ENCODE peak calls at places on chromosomes 6 and 20, in eight cellular contexts. One of them, this sample, is unnamed.

GRCh38 chr6:83231146-83231545 is 38.0 kb downstream of the RWDD2A start:
- DNase-seq in H1: no peak
- DNase-seq in AG09319: peak; percentile 78
- DNase-seq in non-pigmented ciliary epithelial cell: peak; percentile 60
- DNase-seq in fibroblast of villous mesenchyme: peak; percentile 16
- DNase-seq in ureter: no peak
- DNase-seq in fibroblast of lung: peak; percentile 96
- DNase-seq in GM04503: peak; percentile 44
- DNase-seq in this sample: peak; percentile 74

GRCh38 chr20:8094415-8094818 is 37.6 kb upstream of the PLCB1 start:
- DNase-seq in fibroblast of lung: peak; percentile 5
- DNase-seq in ureter: peak; percentile 87
- DNase-seq in AG09319: no peak
- DNase-seq in fibroblast of villous mesenchyme: peak; percentile 67
- DNase-seq in GM04503: peak; percentile 11
- DNase-seq in non-pigmented ciliary epithelial cell: no peak
- DNase-seq in H1: no peak
- DNase-seq in this sample: no peak

GRCh38 chr6:128158496-128158895 is 257.6 kb upstream of the THEMIS start:
- DNase-seq in non-pigmented ciliary epithelial cell: peak; percentile 18
- DNase-seq in H1: no peak
- DNase-seq in fibroblast of villous mesenchyme: peak; percentile 64
- DNase-seq in fibroblast of lung: peak; percentile 61
- DNase-seq in AG09319: no peak
- DNase-seq in GM04503: no peak
- DNase-seq in ureter: no peak
- DNase-seq in this sample: no peak

GRCh38 chr20:34880095-34880680 is 3.8 kb downstream of the ACSS2 start:
- DNase-seq in non-pigmented ciliary epithelial cell: no peak
- DNase-seq in GM04503: no peak
- DNase-seq in H1: no peak
- DNase-seq in AG09319: no peak
- DNase-seq in ureter: no peak
- DNase-seq in fibroblast of lung: no peak
- DNase-seq in fibroblast of villous mesenchyme: no peak
- DNase-seq in this sample: no peak

GRCh38 chr6:108277831-108278230 is 17.0 kb upstream of the SNX3 start:
- DNase-seq in fibroblast of villous mesenchyme: no peak
- DNase-seq in AG09319: no peak
- DNase-seq in fibroblast of lung: no peak
- DNase-seq in ureter: no peak
- DNase-seq in GM04503: no peak
- DNase-seq in non-pigmented ciliary epithelial cell: no peak
- DNase-seq in H1: no peak
- DNase-seq in this sample: no peak

GRCh38 chr6:109372070-109372585 is 10.1 kb downstream of the CD164 start:
- DNase-seq in H1: no peak
- DNase-seq in fibroblast of lung: peak; percentile 33
- DNase-seq in non-pigmented ciliary epithelial cell: no peak
- DNase-seq in GM04503: no peak
- DNase-seq in fibroblast of villous mesenchyme: peak; percentile 42
- DNase-seq in ureter: no peak
- DNase-seq in AG09319: no peak
- DNase-seq in this sample: no peak

GRCh38 chr20:62815066-62815991 is 1.5 kb upstream of the COL9A3 start:
- DNase-seq in H1: peak; percentile 54
- DNase-seq in fibroblast of villous mesenchyme: peak; percentile 39
- DNase-seq in AG09319: no peak
- DNase-seq in non-pigmented ciliary epithelial cell: no peak
- DNase-seq in GM04503: no peak
- DNase-seq in fibroblast of lung: peak; percentile 58
- DNase-seq in ureter: no peak
- DNase-seq in this sample: no peak

GRCh38 chr6:129493396-129493902 is 216.5 kb downstream of the ARHGAP18 start:
- DNase-seq in non-pigmented ciliary epithelial cell: no peak
- DNase-seq in fibroblast of lung: peak; percentile 72
- DNase-seq in AG09319: no peak
- DNase-seq in H1: no peak
- DNase-seq in GM04503: no peak
- DNase-seq in fibroblast of villous mesenchyme: no peak
- DNase-seq in ureter: no peak
- DNase-seq in this sample: no peak

GRCh38 chr6:108565091-108565766 is 4.5 kb downstream of the FOXO3 start:
- DNase-seq in H1: no peak
- DNase-seq in AG09319: no peak
- DNase-seq in fibroblast of villous mesenchyme: peak; percentile 34
- DNase-seq in ureter: no peak
- DNase-seq in GM04503: no peak
- DNase-seq in non-pigmented ciliary epithelial cell: no peak
- DNase-seq in fibroblast of lung: no peak
- DNase-seq in this sample: no peak

GRCh38 chr6:77456531-77457248 is 6.6 kb downstream of the HTR1B start:
- DNase-seq in fibroblast of lung: peak; percentile 99
- DNase-seq in ureter: no peak
- DNase-seq in GM04503: peak; percentile 91
- DNase-seq in AG09319: peak; percentile 87
- DNase-seq in fibroblast of villous mesenchyme: peak; percentile 100
- DNase-seq in H1: no peak
- DNase-seq in non-pigmented ciliary epithelial cell: peak; percentile 100
- DNase-seq in this sample: peak; percentile 97

GRCh38 chr6:151425561-151425960 is 26.4 kb downstream of the RMND1 start:
- DNase-seq in H1: no peak
- DNase-seq in ureter: no peak
- DNase-seq in AG09319: no peak
- DNase-seq in GM04503: no peak
- DNase-seq in non-pigmented ciliary epithelial cell: no peak
- DNase-seq in fibroblast of lung: no peak
- DNase-seq in fibroblast of villous mesenchyme: peak; percentile 23
- DNase-seq in this sample: no peak

GRCh38 chr20:16500197-16500596 is 73.1 kb downstream of the KIF16B start:
- DNase-seq in H1: no peak
- DNase-seq in fibroblast of lung: no peak
- DNase-seq in AG09319: no peak
- DNase-seq in fibroblast of villous mesenchyme: no peak
- DNase-seq in GM04503: no peak
- DNase-seq in non-pigmented ciliary epithelial cell: no peak
- DNase-seq in ureter: no peak
- DNase-seq in this sample: no peak

GRCh38 chr6:112307707-112308106 is 39.4 kb upstream of the RFPL4B start:
- DNase-seq in GM04503: no peak
- DNase-seq in H1: no peak
- DNase-seq in fibroblast of villous mesenchyme: no peak
- DNase-seq in ureter: no peak
- DNase-seq in fibroblast of lung: no peak
- DNase-seq in non-pigmented ciliary epithelial cell: no peak
- DNase-seq in AG09319: no peak
- DNase-seq in this sample: no peak

GRCh38 chr20:47274449-47275108 is 81.9 kb downstream of the ZMYND8 start:
- DNase-seq in H1: no peak
- DNase-seq in non-pigmented ciliary epithelial cell: peak; percentile 88
- DNase-seq in ureter: no peak
- DNase-seq in fibroblast of villous mesenchyme: peak; percentile 94
- DNase-seq in GM04503: peak; percentile 94
- DNase-seq in fibroblast of lung: peak; percentile 97
- DNase-seq in AG09319: peak; percentile 82
- DNase-seq in this sample: peak; percentile 80

GRCh38 chr6:110813338-110813737 is 1.9 kb downstream of the CDK19 start:
- DNase-seq in non-pigmented ciliary epithelial cell: no peak
- DNase-seq in AG09319: no peak
- DNase-seq in fibroblast of villous mesenchyme: no peak
- DNase-seq in fibroblast of lung: no peak
- DNase-seq in ureter: no peak
- DNase-seq in H1: no peak
- DNase-seq in GM04503: no peak
- DNase-seq in this sample: no peak

GRCh38 chr6:116763871-116764270 is 1.6 kb downstream of the FAM162B start:
- DNase-seq in AG09319: no peak
- DNase-seq in fibroblast of villous mesenchyme: no peak
- DNase-seq in H1: no peak
- DNase-seq in GM04503: no peak
- DNase-seq in fibroblast of lung: no peak
- DNase-seq in ureter: no peak
- DNase-seq in non-pigmented ciliary epithelial cell: no peak
- DNase-seq in this sample: no peak

GRCh38 chr6:10048370-10049297 is 366.2 kb downstream of the TFAP2A start:
- DNase-seq in fibroblast of villous mesenchyme: no peak
- DNase-seq in AG09319: no peak
- DNase-seq in GM04503: no peak
- DNase-seq in ureter: no peak
- DNase-seq in H1: no peak
- DNase-seq in non-pigmented ciliary epithelial cell: no peak
- DNase-seq in fibroblast of lung: no peak
- DNase-seq in this sample: no peak

GRCh38 chr6:28220164-28221133 is 4.6 kb upstream of the ZSCAN9 start:
- DNase-seq in GM04503: no peak
- DNase-seq in fibroblast of lung: peak; percentile 47
- DNase-seq in H1: no peak
- DNase-seq in AG09319: no peak
- DNase-seq in non-pigmented ciliary epithelial cell: no peak
- DNase-seq in ureter: no peak
- DNase-seq in fibroblast of villous mesenchyme: no peak
- DNase-seq in this sample: no peak

This sample was measured in AG09309.